ENCODE peak calls at places on chromosomes 16 and 17, in nine cellular contexts. One of them, this sample, is unnamed.

GRCh38 chr17:50803676-50804075 is 31.7 kb upstream of the WFIKKN2 start:
- DNase-seq in IMR-90: no peak
- DNase-seq in activated naive CD4-positive, alpha-beta T cell treated with anti-CD3 and anti-CD28 coated beads for 36 hours: no peak
- DNase-seq in AG09319: no peak
- DNase-seq in neural crest cell: no peak
- DNase-seq in thoracic aorta: no peak
- DNase-seq in NCI-H82: no peak
- DNase-seq in HS-5: no peak
- DNase-seq in activated CD8-positive, alpha-beta memory T cell treated with anti-CD3 and anti-CD28 coated beads for 48 hours: no peak
- DNase-seq in this sample: no peak

GRCh38 chr17:2093349-2093748 is 38.4 kb downstream of the HIC1 start:
- DNase-seq in IMR-90: no peak
- DNase-seq in activated naive CD4-positive, alpha-beta T cell treated with anti-CD3 and anti-CD28 coated beads for 36 hours: no peak
- DNase-seq in AG09319: no peak
- DNase-seq in neural crest cell: no peak
- DNase-seq in thoracic aorta: no peak
- DNase-seq in NCI-H82: no peak
- DNase-seq in HS-5: no peak
- DNase-seq in activated CD8-positive, alpha-beta memory T cell treated with anti-CD3 and anti-CD28 coated beads for 48 hours: no peak
- DNase-seq in this sample: no peak

GRCh38 chr16:71421911-71422310 is 19.9 kb downstream of the TLE7 start:
- DNase-seq in IMR-90: no peak
- DNase-seq in activated naive CD4-positive, alpha-beta T cell treated with anti-CD3 and anti-CD28 coated beads for 36 hours: peak
- DNase-seq in AG09319: no peak
- DNase-seq in neural crest cell: peak
- DNase-seq in thoracic aorta: no peak
- DNase-seq in NCI-H82: peak
- DNase-seq in HS-5: no peak
- DNase-seq in activated CD8-positive, alpha-beta memory T cell treated with anti-CD3 and anti-CD28 coated beads for 48 hours: no peak
- DNase-seq in this sample: no peak

GRCh38 chr16:78763821-78764440 is 664.5 kb downstream of the WWOX start:
- DNase-seq in IMR-90: no peak
- DNase-seq in activated naive CD4-positive, alpha-beta T cell treated with anti-CD3 and anti-CD28 coated beads for 36 hours: no peak
- DNase-seq in AG09319: no peak
- DNase-seq in neural crest cell: no peak
- DNase-seq in thoracic aorta: no peak
- DNase-seq in NCI-H82: no peak
- DNase-seq in HS-5: no peak
- DNase-seq in activated CD8-positive, alpha-beta memory T cell treated with anti-CD3 and anti-CD28 coated beads for 48 hours: no peak
- DNase-seq in this sample: no peak

GRCh38 chr16:55703003-55704001 is 47.5 kb downstream of the SLC6A2 start:
- DNase-seq in IMR-90: peak
- DNase-seq in activated naive CD4-positive, alpha-beta T cell treated with anti-CD3 and anti-CD28 coated beads for 36 hours: peak
- DNase-seq in AG09319: peak
- DNase-seq in neural crest cell: peak
- DNase-seq in thoracic aorta: no peak
- DNase-seq in NCI-H82: peak
- DNase-seq in HS-5: no peak
- DNase-seq in activated CD8-positive, alpha-beta memory T cell treated with anti-CD3 and anti-CD28 coated beads for 48 hours: no peak
- DNase-seq in this sample: no peak

GRCh38 chr17:30956764-30957374 is 14.0 kb upstream of the RNF135 start:
- DNase-seq in IMR-90: no peak
- DNase-seq in activated naive CD4-positive, alpha-beta T cell treated with anti-CD3 and anti-CD28 coated beads for 36 hours: no peak
- DNase-seq in AG09319: no peak
- DNase-seq in neural crest cell: no peak
- DNase-seq in thoracic aorta: no peak
- DNase-seq in NCI-H82: no peak
- DNase-seq in HS-5: no peak
- DNase-seq in activated CD8-positive, alpha-beta memory T cell treated with anti-CD3 and anti-CD28 coated beads for 48 hours: no peak
- DNase-seq in this sample: no peak

GRCh38 chr17:8935194-8935593 is 30.3 kb downstream of the PIK3R5 start:
- DNase-seq in IMR-90: no peak
- DNase-seq in activated naive CD4-positive, alpha-beta T cell treated with anti-CD3 and anti-CD28 coated beads for 36 hours: peak
- DNase-seq in AG09319: no peak
- DNase-seq in neural crest cell: no peak
- DNase-seq in thoracic aorta: no peak
- DNase-seq in NCI-H82: no peak
- DNase-seq in HS-5: peak
- DNase-seq in activated CD8-positive, alpha-beta memory T cell treated with anti-CD3 and anti-CD28 coated beads for 48 hours: peak
- DNase-seq in this sample: no peak

GRCh38 chr16:55125818-55126385 is 195.2 kb downstream of the IRX5 start:
- DNase-seq in IMR-90: no peak
- DNase-seq in activated naive CD4-positive, alpha-beta T cell treated with anti-CD3 and anti-CD28 coated beads for 36 hours: no peak
- DNase-seq in AG09319: no peak
- DNase-seq in neural crest cell: no peak
- DNase-seq in thoracic aorta: no peak
- DNase-seq in NCI-H82: no peak
- DNase-seq in HS-5: no peak
- DNase-seq in activated CD8-positive, alpha-beta memory T cell treated with anti-CD3 and anti-CD28 coated beads for 48 hours: no peak
- DNase-seq in this sample: no peak

GRCh38 chr17:3532106-3532858 is 25.3 kb downstream of the TRPV3 start:
- DNase-seq in IMR-90: no peak
- DNase-seq in activated naive CD4-positive, alpha-beta T cell treated with anti-CD3 and anti-CD28 coated beads for 36 hours: no peak
- DNase-seq in AG09319: no peak
- DNase-seq in neural crest cell: no peak
- DNase-seq in thoracic aorta: no peak
- DNase-seq in NCI-H82: no peak
- DNase-seq in HS-5: no peak
- DNase-seq in activated CD8-positive, alpha-beta memory T cell treated with anti-CD3 and anti-CD28 coated beads for 48 hours: no peak
- DNase-seq in this sample: no peak

GRCh38 chr16:2751577-2752034 is 832 bp upstream of the SRRM2 start:
- DNase-seq in IMR-90: no peak
- DNase-seq in activated naive CD4-positive, alpha-beta T cell treated with anti-CD3 and anti-CD28 coated beads for 36 hours: no peak
- DNase-seq in AG09319: no peak
- DNase-seq in neural crest cell: no peak
- DNase-seq in thoracic aorta: no peak
- DNase-seq in NCI-H82: peak
- DNase-seq in HS-5: no peak
- DNase-seq in activated CD8-positive, alpha-beta memory T cell treated with anti-CD3 and anti-CD28 coated beads for 48 hours: no peak
- DNase-seq in this sample: no peak

GRCh38 chr17:67276075-67276474 is 31.1 kb upstream of the HELZ start:
- DNase-seq in IMR-90: no peak
- DNase-seq in activated naive CD4-positive, alpha-beta T cell treated with anti-CD3 and anti-CD28 coated beads for 36 hours: no peak
- DNase-seq in AG09319: no peak
- DNase-seq in neural crest cell: no peak
- DNase-seq in thoracic aorta: no peak
- DNase-seq in NCI-H82: peak
- DNase-seq in HS-5: no peak
- DNase-seq in activated CD8-positive, alpha-beta memory T cell treated with anti-CD3 and anti-CD28 coated beads for 48 hours: no peak
- DNase-seq in this sample: no peak

GRCh38 chr16:81784042-81784785 is 5.1 kb downstream of the PLCG2 start:
- DNase-seq in IMR-90: no peak
- DNase-seq in activated naive CD4-positive, alpha-beta T cell treated with anti-CD3 and anti-CD28 coated beads for 36 hours: no peak
- DNase-seq in AG09319: no peak
- DNase-seq in neural crest cell: no peak
- DNase-seq in thoracic aorta: no peak
- DNase-seq in NCI-H82: no peak
- DNase-seq in HS-5: no peak
- DNase-seq in activated CD8-positive, alpha-beta memory T cell treated with anti-CD3 and anti-CD28 coated beads for 48 hours: no peak
- DNase-seq in this sample: no peak

GRCh38 chr17:77020973-77021372 is 119.8 kb upstream of the SEC14L1 start:
- DNase-seq in IMR-90: no peak
- DNase-seq in activated naive CD4-positive, alpha-beta T cell treated with anti-CD3 and anti-CD28 coated beads for 36 hours: no peak
- DNase-seq in AG09319: no peak
- DNase-seq in neural crest cell: no peak
- DNase-seq in thoracic aorta: no peak
- DNase-seq in NCI-H82: peak
- DNase-seq in HS-5: no peak
- DNase-seq in activated CD8-positive, alpha-beta memory T cell treated with anti-CD3 and anti-CD28 coated beads for 48 hours: no peak
- DNase-seq in this sample: no peak

GRCh38 chr17:50440172-50440837 is 14.3 kb downstream of the ACSF2 start:
- DNase-seq in IMR-90: no peak
- DNase-seq in activated naive CD4-positive, alpha-beta T cell treated with anti-CD3 and anti-CD28 coated beads for 36 hours: no peak
- DNase-seq in AG09319: no peak
- DNase-seq in neural crest cell: no peak
- DNase-seq in thoracic aorta: no peak
- DNase-seq in NCI-H82: no peak
- DNase-seq in HS-5: no peak
- DNase-seq in activated CD8-positive, alpha-beta memory T cell treated with anti-CD3 and anti-CD28 coated beads for 48 hours: no peak
- DNase-seq in this sample: no peak

GRCh38 chr17:58875261-58875660 is 119.6 kb downstream of the PPM1E start:
- DNase-seq in IMR-90: no peak
- DNase-seq in activated naive CD4-positive, alpha-beta T cell treated with anti-CD3 and anti-CD28 coated beads for 36 hours: no peak
- DNase-seq in AG09319: no peak
- DNase-seq in neural crest cell: no peak
- DNase-seq in thoracic aorta: no peak
- DNase-seq in NCI-H82: no peak
- DNase-seq in HS-5: no peak
- DNase-seq in activated CD8-positive, alpha-beta memory T cell treated with anti-CD3 and anti-CD28 coated beads for 48 hours: no peak
- DNase-seq in this sample: no peak

GRCh38 chr17:31657876-31658275 is 201.2 kb downstream of the COPRS start:
- DNase-seq in IMR-90: no peak
- DNase-seq in activated naive CD4-positive, alpha-beta T cell treated with anti-CD3 and anti-CD28 coated beads for 36 hours: no peak
- DNase-seq in AG09319: no peak
- DNase-seq in neural crest cell: no peak
- DNase-seq in thoracic aorta: no peak
- DNase-seq in NCI-H82: no peak
- DNase-seq in HS-5: no peak
- DNase-seq in activated CD8-positive, alpha-beta memory T cell treated with anti-CD3 and anti-CD28 coated beads for 48 hours: no peak
- DNase-seq in this sample: no peak

GRCh38 chr16:84759061-84759460 is 59.3 kb downstream of the USP10 start:
- DNase-seq in IMR-90: peak
- DNase-seq in activated naive CD4-positive, alpha-beta T cell treated with anti-CD3 and anti-CD28 coated beads for 36 hours: no peak
- DNase-seq in AG09319: no peak
- DNase-seq in neural crest cell: no peak
- DNase-seq in thoracic aorta: no peak
- DNase-seq in NCI-H82: no peak
- DNase-seq in HS-5: no peak
- DNase-seq in activated CD8-positive, alpha-beta memory T cell treated with anti-CD3 and anti-CD28 coated beads for 48 hours: no peak
- DNase-seq in this sample: no peak

This sample was measured in naive thymus-derived CD8-positive, alpha-beta T cell.